ENCODE peak calls at places on chromosome 9, in seven cellular contexts. D is A549, L is stomach, Z is esophagus squamous epithelium, S is sigmoid colon, M is NB4, N is GM12878. C is an unnamed sample.

GRCh38 chr9:100277166-100277979 is 75.4 kb downstream of the TEX10 start:
- DNase-seq in D (no peak), L (no peak), Z (no peak), S (no peak), M (peak), N (no peak), C (no peak)

GRCh38 chr9:110763568-110763967 is 95.0 kb downstream of the MUSK start:
- DNase-seq in D (no peak), L (no peak), Z (no peak), S (no peak), M (no peak), N (no peak), C (no peak)

GRCh38 chr9:79652598-79652997 is 80.8 kb downstream of the TLE4 start:
- DNase-seq in D (no peak), L (no peak), Z (no peak), S (no peak), M (no peak), N (no peak), C (no peak)

GRCh38 chr9:71737455-71737854 is 30.9 kb downstream of the CEMIP2 start:
- DNase-seq in D (peak), L (peak), Z (no peak), S (no peak), M (no peak), N (no peak), C (no peak)

GRCh38 chr9:87827341-87827740 is 55.3 kb upstream of the SPATA31E1 start:
- DNase-seq in D (no peak), L (no peak), Z (no peak), S (no peak), M (no peak), N (no peak), C (no peak)

GRCh38 chr9:88983865-88984542 is 7.3 kb upstream of the S1PR3 start:
- DNase-seq in D (no peak), L (no peak), Z (no peak), S (no peak), M (no peak), N (no peak), C (no peak)

GRCh38 chr9:121299467-121300282 is 31.7 kb downstream of the GSN start:
- DNase-seq in D (no peak), L (peak), Z (no peak), S (peak), M (no peak), N (no peak), C (peak)

GRCh38 chr9:69815313-69815712 is 5.3 kb upstream of the CFAP95 start:
- DNase-seq in D (no peak), L (no peak), Z (no peak), S (no peak), M (no peak), N (no peak), C (no peak)

GRCh38 chr9:127199001-127199791 is 65.4 kb upstream of the GARNL3 start:
- DNase-seq in D (peak), L (peak), Z (no peak), S (peak), M (peak), N (peak), C (peak)

GRCh38 chr9:79264511-79265448 is 307.0 kb upstream of the TLE4 start:
- DNase-seq in D (no peak), L (no peak), Z (no peak), S (no peak), M (peak), N (no peak), C (no peak)

GRCh38 chr9:35728041-35728971 is 3.7 kb downstream of the TLN1 start:
- DNase-seq in D (peak), L (peak), Z (no peak), S (peak), M (peak), N (no peak), C (no peak)

GRCh38 chr9:14480561-14480960 is 166.6 kb upstream of the NFIB start:
- DNase-seq in D (no peak), L (no peak), Z (no peak), S (no peak), M (no peak), N (no peak), C (no peak)

GRCh38 chr9:115411993-115412452 is 294.1 kb upstream of the TNC start:
- DNase-seq in D (no peak), L (no peak), Z (no peak), S (no peak), M (no peak), N (no peak), C (no peak)

GRCh38 chr9:83656952-83657351 is 34.0 kb downstream of the IDNK start:
- DNase-seq in D (no peak), L (no peak), Z (no peak), S (no peak), M (no peak), N (no peak), C (no peak)

GRCh38 chr9:73034962-73035361 is 82.1 kb upstream of the ALDH1A1 start:
- DNase-seq in D (no peak), L (no peak), Z (no peak), S (no peak), M (no peak), N (no peak), C (no peak)

GRCh38 chr9:115212832-115213231 is 94.9 kb upstream of the TNC start:
- DNase-seq in D (no peak), L (no peak), Z (no peak), S (no peak), M (no peak), N (no peak), C (no peak)

GRCh38 chr9:72353455-72354116 is 11.4 kb downstream of the ZFAND5 start:
- DNase-seq in D (peak), L (no peak), Z (no peak), S (no peak), M (no peak), N (no peak), C (no peak)

GRCh38 chr9:76180541-76180940 is 213.7 kb downstream of the RFK start:
- DNase-seq in D (peak), L (no peak), Z (no peak), S (no peak), M (no peak), N (no peak), C (no peak)
- TF ChIP-seq POLR2A in D (no peak), L (no peak), Z (no peak), S (no peak), M (no peak), N (no peak), C (no peak)

DNA sequence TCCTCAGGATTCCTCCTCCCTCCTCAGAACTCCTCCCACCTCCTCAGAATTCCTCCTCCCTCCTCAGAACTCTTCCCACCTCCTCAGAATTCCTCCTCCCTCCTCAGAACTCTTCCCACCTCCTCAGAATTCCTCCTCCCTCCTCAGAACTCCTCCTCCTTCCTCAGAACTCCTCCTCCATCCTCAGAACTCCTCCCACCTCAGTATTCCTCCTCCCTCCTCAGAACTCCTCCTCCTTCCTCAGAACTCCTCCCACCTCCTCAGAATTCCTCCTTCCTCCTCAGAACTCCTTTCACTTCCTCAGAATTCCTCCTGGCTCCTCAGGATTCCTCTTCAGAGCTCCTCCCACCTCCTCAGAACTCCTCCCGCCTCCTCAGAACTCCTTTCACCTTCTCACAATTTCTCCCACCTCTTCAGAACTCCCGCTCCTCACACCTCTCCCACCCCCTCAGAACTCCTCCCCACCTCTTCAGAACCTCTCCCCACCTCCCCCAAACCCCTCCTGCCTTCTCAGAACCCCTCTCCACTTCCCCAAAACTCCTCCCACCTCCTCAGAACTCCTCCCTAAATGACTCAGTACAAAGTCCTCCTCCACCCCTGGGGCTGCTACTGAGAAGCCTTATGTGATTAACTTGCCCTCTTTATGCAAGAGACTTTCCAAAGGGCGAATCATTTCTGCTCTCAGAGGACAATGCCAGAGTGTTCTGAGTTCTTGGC is 23.2 kb downstream of the SLC46A2 start:
- DNase-seq in D (peak), L (no peak), Z (no peak), S (no peak), M (peak), N (no peak), C (no peak)
- TF ChIP-seq POLR2A in D (no peak), L (no peak), Z (no peak), S (no peak), M (no peak), N (no peak), C (no peak)

GRCh38 chr9:37529111-37529510 is 43.4 kb downstream of the POLR1E start:
- DNase-seq in D (no peak), L (peak), Z (no peak), S (no peak), M (no peak), N (peak), C (peak)

GRCh38 chr9:37534901-37535300 is 41.3 kb downstream of the FBXO10 start:
- DNase-seq in D (no peak), L (no peak), Z (no peak), S (no peak), M (no peak), N (no peak), C (no peak)

GRCh38 chr9:37528652-37529072 is 42.9 kb downstream of the POLR1E start:
- DNase-seq in D (no peak), L (no peak), Z (no peak), S (no peak), M (no peak), N (no peak), C (no peak)

GRCh38 chr9:37534412-37534811 is 41.8 kb downstream of the FBXO10 start:
- DNase-seq in D (no peak), L (no peak), Z (no peak), S (no peak), M (no peak), N (no peak), C (no peak)

GRCh38 chr9:37531699-37532098 is 44.5 kb downstream of the FBXO10 start:
- DNase-seq in D (no peak), L (no peak), Z (no peak), S (no peak), M (no peak), N (peak), C (peak)
- TF ChIP-seq POLR2A in D (no peak), L (no peak), Z (peak), S (no peak), M (no peak), N (no peak), C (no peak)

GRCh38 chr9:78235296-78235770 is 542 bp upstream of the CEP78 start:
- DNase-seq in D (no peak), L (no peak), Z (no peak), S (no peak), M (peak), N (no peak), C (no peak)

GRCh38 chr9:78238061-78239038 is 2.5 kb downstream of the CEP78 start:
- DNase-seq in D (no peak), L (no peak), Z (no peak), S (no peak), M (no peak), N (no peak), C (no peak)

GRCh38 chr9:78234810-78235209 is 1.1 kb upstream of the CEP78 start:
- DNase-seq in D (no peak), L (no peak), Z (no peak), S (no peak), M (no peak), N (no peak), C (no peak)

GRCh38 chr9:78236511-78236950 is 656 bp downstream of the CEP78 start:
- DNase-seq in D (peak), L (no peak), Z (no peak), S (peak), M (no peak), N (no peak), C (no peak)

DNA sequence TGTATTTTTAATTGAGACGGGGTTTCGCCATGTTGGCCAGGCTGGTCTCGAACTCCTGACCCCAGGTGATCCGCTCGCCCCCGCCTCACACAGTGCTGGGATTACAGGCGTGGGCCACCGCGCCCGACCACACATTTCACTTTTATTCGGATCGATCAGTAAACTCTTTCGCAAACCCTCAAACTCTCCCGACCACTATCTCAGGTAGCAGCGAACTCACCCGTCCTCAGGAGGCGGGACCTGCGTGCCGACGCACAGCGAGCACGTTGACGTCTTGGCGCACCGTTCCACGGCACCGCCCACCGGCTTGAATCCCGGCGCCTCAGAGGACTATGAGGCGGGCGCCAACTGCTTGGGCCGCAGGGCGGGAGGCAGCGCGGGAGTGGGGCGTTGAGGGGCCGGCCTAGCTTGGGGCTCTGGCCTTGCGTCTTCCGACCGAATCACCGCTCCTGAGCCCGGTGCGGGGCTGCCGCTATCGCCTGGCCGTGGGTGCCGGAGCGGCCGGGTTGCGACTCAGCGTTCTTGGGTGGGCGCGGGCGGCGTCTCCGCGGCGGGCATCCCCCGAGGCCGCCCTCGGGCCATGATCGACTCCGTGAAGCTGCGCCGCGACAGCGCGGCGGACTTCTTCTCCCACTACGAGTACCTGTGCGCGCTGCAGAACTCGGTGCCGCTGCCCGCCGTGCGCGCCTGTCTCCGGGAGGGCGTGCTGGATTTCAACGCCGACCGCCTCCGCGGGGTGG is at the start of gene CEP78:
- DNase-seq in D (peak), L (peak), Z (peak), S (peak), M (peak), N (peak), C (peak)
- TF ChIP-seq POLR2A in D (peak), L (peak), Z (peak), S (peak), M (peak), N (peak), C (peak)

GRCh38 chr9:136840877-136841645 is 1.2 kb upstream of the AJM1 start:
- DNase-seq in D (peak), L (peak), Z (no peak), S (no peak), M (peak), N (no peak), C (no peak)
- TF ChIP-seq POLR2A in D (no peak), L (no peak), Z (no peak), S (no peak), M (no peak), N (peak), C (no peak)

GRCh38 chr9:129036241-129036922 is at the start of gene MIGA2:
- DNase-seq in D (peak), L (peak), Z (peak), S (peak), M (peak), N (peak), C (peak)
- TF ChIP-seq POLR2A in D (peak), L (peak), Z (peak), S (peak), M (peak), N (peak), C (peak)

GRCh38 chr9:129382281-129383004 is 204.4 kb upstream of the IER5L start:
- DNase-seq in D (no peak), L (no peak), Z (no peak), S (peak), M (no peak), N (no peak), C (no peak)

GRCh38 chr9:129383005-129383414 is 204.9 kb upstream of the IER5L start:
- DNase-seq in D (no peak), L (peak), Z (no peak), S (peak), M (no peak), N (no peak), C (no peak)

GRCh38 chr9:129384138-129384886 is 206.3 kb upstream of the IER5L start:
- DNase-seq in D (no peak), L (no peak), Z (no peak), S (peak), M (no peak), N (no peak), C (no peak)

GRCh38 chr9:129384887-129385614 is 207.0 kb upstream of the IER5L start:
- DNase-seq in D (no peak), L (no peak), Z (no peak), S (peak), M (no peak), N (no peak), C (no peak)

DNA sequence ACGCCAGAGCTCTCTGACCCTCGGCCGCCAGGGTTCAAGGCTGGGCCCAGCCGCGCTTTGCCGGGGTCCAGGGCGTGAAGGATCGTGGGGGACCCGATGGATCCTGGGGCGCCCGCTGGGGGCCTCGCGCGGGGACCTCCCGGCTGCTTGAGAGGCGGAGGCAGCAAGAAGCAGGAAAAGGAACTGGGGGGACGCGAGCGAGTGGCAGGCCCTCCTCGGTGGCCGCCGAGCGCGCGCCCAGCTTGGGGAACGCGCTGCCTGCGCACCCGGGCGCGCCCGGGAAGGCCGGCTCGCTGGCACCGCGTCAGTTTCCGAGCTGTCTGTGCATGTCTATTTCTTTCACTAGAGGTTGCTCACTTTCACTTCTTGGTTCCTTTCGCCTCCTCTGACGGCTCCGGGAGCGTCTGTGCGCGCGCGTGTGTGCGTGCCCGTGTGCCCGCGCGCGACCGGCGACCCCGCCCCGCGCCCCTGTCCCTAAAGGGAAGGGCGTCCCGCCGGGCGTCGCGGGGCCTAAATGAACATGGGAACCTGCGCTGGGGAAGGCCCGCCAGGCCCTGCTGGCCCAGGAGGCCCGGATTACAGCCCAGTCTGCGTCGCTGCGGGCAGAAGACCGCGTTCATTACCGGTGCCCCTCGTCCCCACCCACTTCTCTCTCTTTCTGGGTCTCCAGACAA is 205.5 kb upstream of the IER5L start:
- DNase-seq in D (no peak), L (peak), Z (peak), S (peak), M (peak), N (peak), C (peak)
- TF ChIP-seq POLR2A in D (no peak), L (no peak), Z (peak), S (no peak), M (no peak), N (peak), C (no peak)

DNA sequence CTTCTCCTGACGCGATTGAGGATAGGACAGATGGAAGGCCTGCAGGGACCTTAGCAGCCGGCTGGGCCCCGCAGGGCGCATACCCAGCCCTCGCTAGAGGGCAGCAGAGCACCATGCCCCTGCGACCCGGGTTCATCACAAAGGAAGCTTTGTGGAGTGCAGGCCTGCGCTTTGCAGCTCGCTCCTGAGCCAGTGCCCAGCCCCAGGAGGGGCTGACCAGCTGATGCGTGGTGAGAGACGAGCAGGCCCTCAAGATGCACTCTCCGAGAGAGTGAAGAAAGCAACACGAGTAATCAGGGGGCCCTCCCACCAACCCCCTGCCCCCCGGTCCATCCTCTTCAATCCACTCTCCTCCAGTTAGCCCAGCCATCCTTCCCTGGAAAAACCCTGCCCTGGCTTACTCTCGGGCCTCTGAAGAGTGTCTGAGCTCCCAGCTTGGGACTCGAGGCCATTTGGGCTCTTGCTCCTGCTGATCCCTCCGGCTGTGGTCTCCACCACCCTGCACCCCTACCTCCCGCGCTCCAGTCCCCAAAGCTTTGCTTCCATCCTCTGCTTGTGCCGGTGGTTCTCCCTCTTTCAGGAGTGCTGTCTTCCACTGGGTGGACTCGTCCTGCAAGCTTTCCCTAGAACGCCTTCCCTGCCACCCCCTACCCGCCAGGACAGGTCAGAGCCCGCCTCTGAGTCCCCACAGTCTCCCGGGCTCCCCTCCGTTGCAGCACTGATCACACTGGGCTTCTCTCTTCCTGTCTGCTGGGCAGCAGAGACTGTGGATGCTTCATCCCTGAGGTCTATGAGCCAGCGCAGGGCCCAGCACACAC is 9.1 kb upstream of the KIF12 start:
- DNase-seq in D (peak), L (peak), Z (no peak), S (peak), M (peak), N (no peak), C (peak)
- TF ChIP-seq POLR2A in D (no peak), L (no peak), Z (no peak), S (no peak), M (no peak), N (no peak), C (no peak)

C was measured in GM12892.